ENCODE peak calls at places on chromosomes 16 and 17, in six cellular contexts. E, F, Z, O, B and C are unnamed samples.
A peak's percentile ranks its signal among the peaks of the same experiment; 100 is the strongest.

GRCh38 chr17:55710410-55710809 is 12.3 kb downstream of the TMEM100 start:
- DNase-seq in B (no peak), E (no peak), F (peak; percentile 43), Z (no peak), O (no peak), C (no peak)

GRCh38 chr17:12789075-12789975 is at the start of gene ARHGAP44:
- DNase-seq in O (peak; percentile 22), B (peak; percentile 56), E (peak; percentile 82), Z (peak; percentile 90), F (peak; percentile 63), C (peak; percentile 54)

GRCh38 chr16:79122343-79122742 is 478.2 kb downstream of the MAF start:
- DNase-seq in E (no peak), Z (no peak), B (no peak), F (no peak), O (no peak), C (no peak)

GRCh38 chr16:50394215-50394802 is 25.5 kb upstream of the BRD7 start:
- DNase-seq in E (no peak), B (no peak), F (no peak), Z (no peak), O (no peak), C (no peak)

GRCh38 chr16:68490829-68491575 is 42.7 kb upstream of the SMPD3 start:
- DNase-seq in Z (no peak), E (peak; percentile 74), F (no peak), B (no peak), O (peak; percentile 76), C (no peak)

GRCh38 chr17:56595831-56596740 is 2.6 kb downstream of the NOG start:
- DNase-seq in O (no peak), Z (peak; percentile 59), E (no peak), F (no peak), B (no peak), C (no peak)

GRCh38 chr16:69286941-69287713 is 24.0 kb upstream of the VPS4A start:
- DNase-seq in E (no peak), F (peak; percentile 89), Z (peak; percentile 54), B (no peak), O (no peak), C (peak; percentile 43)

GRCh38 chr17:61587242-61587641 is 3.8 kb downstream of the NACA2 start:
- DNase-seq in Z (no peak), F (no peak), B (no peak), O (no peak), E (no peak), C (no peak)

GRCh38 chr17:45784583-45785372 is 658 bp downstream of the CRHR1 start:
- DNase-seq in B (no peak), Z (peak; percentile 79), F (no peak), E (peak; percentile 27), O (no peak), C (peak; percentile 75)

DNA sequence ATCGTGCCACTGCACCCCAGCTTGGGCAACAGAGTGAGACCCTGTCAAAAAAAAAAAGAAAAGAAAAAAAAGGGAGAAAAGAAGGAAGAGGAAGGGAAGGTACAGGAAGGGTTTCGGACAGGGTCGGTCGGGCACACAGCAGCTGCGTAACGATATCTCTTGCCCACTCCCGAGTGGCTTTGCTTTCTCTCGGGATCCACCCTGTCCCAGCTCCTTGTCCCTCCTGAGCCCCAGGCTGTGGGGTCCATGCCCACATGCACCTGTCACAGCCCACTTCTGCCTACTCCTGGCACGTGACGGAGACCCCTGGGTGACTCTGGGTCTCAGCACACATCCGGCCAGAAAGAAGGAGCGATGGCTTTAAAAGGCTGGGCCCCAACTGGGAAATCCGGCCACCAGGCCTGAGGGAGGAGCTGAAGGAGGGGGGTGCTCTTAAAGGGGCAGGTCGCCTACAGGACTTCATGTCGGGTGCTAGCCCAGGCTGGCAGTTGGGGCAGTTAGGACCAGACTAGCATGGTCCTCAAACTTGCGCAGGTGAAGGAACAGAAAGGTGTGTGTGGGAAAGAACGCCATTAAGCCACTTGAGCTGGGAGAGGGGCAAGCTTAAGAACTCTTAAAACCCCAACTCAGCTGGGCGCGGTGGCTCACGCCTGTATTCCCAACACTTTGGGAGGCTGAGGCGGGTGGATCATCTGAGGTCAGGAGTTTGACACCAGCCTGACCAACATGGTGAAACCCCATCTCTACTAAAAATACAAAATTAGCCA is at the start of gene GHDC:
- DNase-seq in E (peak; percentile 87), F (peak; percentile 76), Z (peak; percentile 78), O (peak; percentile 72), B (peak; percentile 84), C (peak; percentile 83)
- H3K4me3 ChIP-seq in E (peak within 1 kb of the TSS; percentile 57), F (peak within 1 kb of the TSS; percentile 87), Z (peak within 1 kb of the TSS; percentile 39), O (peak within 1 kb of the TSS; percentile 75), B (peak within 1 kb of the TSS; percentile 60), C (peak within 1 kb of the TSS; percentile 81)

GRCh38 chr16:80674884-80675283 is 129.5 kb downstream of the CDYL2 start:
- DNase-seq in B (no peak), O (no peak), F (no peak), Z (no peak), E (no peak), C (no peak)
- TF ChIP-seq CTCF in B (no peak), O (no peak), F (no peak), Z (no peak), E (no peak), C (no peak)

DNA sequence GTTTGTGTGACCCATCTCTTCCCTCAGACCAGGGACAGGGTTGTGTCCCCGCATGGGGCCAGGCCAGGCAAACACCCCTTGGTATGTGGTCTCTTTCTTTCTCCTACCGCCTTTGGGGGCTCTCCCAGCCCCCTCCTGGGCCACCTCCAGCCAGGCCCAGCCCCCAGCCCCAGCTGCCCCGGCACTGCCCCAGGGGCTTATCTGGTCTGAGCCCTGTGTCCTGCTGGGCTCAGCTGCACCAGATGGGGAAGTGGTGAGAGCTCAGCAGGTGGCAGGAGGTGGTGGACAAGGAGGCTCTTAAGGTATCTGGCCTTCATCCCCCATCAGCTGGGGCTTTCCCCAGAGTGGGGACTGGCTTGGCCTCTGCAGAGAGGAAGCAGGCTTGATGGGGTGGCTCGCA is 8.7 kb downstream of the ADAM11 start:
- DNase-seq in O (no peak), Z (peak; percentile 34), B (no peak), E (no peak), F (no peak), C (no peak)
- H3K4me1 ChIP-seq in O (no peaks in the 10 kb centered on the region), Z (peaks cover 13% of the 10 kb centered on the region), B (no peaks in the 10 kb centered on the region), E (no peaks in the 10 kb centered on the region), F (no peaks in the 10 kb centered on the region), C (no peaks in the 10 kb centered on the region)

DNA sequence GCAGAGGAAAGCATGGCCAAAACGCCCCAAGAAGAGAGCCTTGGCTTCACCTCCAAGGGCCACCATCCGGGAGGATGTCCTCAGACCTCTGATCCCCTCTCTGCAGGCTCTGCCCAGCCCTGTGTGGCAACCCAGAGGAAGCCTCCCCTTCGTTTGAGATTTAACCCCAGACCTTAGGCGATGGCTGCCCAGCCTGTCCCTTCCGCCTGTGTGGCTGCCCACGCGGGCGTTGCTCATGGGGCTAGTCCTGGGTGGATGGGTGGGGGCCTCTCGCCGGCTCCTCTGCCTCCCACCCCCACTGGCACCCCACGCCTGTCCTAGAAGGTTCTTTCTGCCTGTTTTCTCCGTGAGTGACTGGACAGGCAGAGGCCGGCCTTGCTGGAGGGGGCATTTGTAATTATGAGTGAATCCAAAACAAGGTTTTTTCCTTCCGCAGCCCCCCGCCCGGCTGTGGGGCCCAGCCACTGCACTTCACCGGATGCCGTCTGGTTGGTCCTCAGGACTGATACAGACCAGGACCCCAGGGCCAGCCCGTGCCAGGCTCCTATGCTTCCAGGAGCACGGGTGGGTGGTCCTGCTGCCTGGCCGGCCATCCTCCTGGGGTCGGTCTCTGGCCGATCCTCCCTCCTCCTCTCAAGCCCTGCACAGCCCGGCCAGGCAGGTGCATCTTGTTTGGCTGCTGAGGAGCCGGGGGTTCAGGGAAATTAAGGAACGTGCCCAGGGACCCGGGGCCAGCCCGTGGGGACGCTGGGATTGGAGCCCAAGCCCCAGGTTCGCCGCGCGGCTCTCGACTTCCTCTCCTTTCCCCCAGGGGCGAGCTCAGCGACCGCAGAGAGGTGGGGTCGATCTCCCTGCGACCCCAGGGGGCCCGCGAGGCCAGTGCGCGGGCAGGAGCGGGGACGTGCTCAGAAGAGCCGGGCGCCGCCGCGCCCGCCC is at the start of gene TMEM235:
- DNase-seq in O (no peak), E (no peak), F (no peak), Z (peak; percentile 63), B (no peak), C (no peak)
- H3K4me3 ChIP-seq in O (no peak within 1 kb of the TSS), E (no peak within 1 kb of the TSS), F (no peak within 1 kb of the TSS), Z (peak within 1 kb of the TSS; percentile 61), B (no peak within 1 kb of the TSS), C (no peak within 1 kb of the TSS)

GRCh38 chr16:27690604-27691003 is 140.7 kb downstream of the KATNIP start:
- DNase-seq in B (no peak), O (no peak), Z (peak; percentile 47), E (peak; percentile 61), F (peak; percentile 11), C (no peak)
- TF ChIP-seq CTCF in B (peak; percentile 16), O (peak; percentile 48), Z (peak; percentile 69), E (peak; percentile 43), F (peak; percentile 47), C (peak; percentile 32)

GRCh38 chr17:79215631-79216030 is 141.0 kb downstream of the ENGASE start:
- DNase-seq in E (no peak), O (no peak), F (no peak), Z (no peak), B (no peak), C (no peak)
- H3K4me1 ChIP-seq in E (no peaks in the 10 kb centered on the region), O (no peaks in the 10 kb centered on the region), F (no peaks in the 10 kb centered on the region), Z (peaks cover 41% of the 10 kb centered on the region), B (no peaks in the 10 kb centered on the region), C (no peaks in the 10 kb centered on the region)

GRCh38 chr16:85129846-85130706 is 17.8 kb upstream of the CIBAR2 start:
- DNase-seq in F (peak; percentile 67), B (no peak), O (peak; percentile 78), E (no peak), Z (no peak), C (no peak)

GRCh38 chr16:85128079-85128837 is 16.0 kb upstream of the CIBAR2 start:
- DNase-seq in B (no peak), F (no peak), E (no peak), O (no peak), Z (no peak), C (no peak)

GRCh38 chr16:85132456-85133289 is 20.4 kb upstream of the CIBAR2 start:
- DNase-seq in E (no peak), Z (no peak), F (no peak), B (no peak), O (no peak), C (no peak)

GRCh38 chr16:85133290-85133599 is 21.0 kb upstream of the CIBAR2 start:
- DNase-seq in Z (no peak), F (no peak), O (no peak), E (no peak), B (no peak), C (no peak)

DNA sequence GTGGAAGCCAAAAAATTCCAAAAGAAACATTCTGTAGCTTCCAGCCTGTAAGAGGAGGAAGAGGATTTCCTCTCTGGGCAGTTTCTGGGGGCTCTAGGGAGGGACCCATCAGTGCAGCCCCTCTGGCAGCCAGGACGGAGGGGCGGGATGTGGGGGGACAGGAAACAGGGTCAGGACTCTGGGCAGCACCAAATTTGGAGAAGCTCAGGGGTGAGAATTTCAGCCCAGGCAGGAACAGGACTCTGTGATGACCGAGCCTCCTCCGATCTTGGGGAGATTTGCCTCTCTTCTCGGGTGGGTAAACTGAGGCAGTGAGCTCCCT is 18.4 kb upstream of the CIBAR2 start:
- DNase-seq in O (no peak), E (no peak), Z (no peak), F (no peak), B (no peak), C (no peak)
- H3K4me3 ChIP-seq in O (no peak overlapping the region), E (no peak overlapping the region), Z (no peak overlapping the region), F (no peak overlapping the region), B (no peak overlapping the region), C (no peak overlapping the region)

GRCh38 chr16:1556254-1556653 is 22.8 kb downstream of the TMEM204 start:
- DNase-seq in B (no peak), F (no peak), O (no peak), Z (no peak), E (no peak), C (no peak)
- TF ChIP-seq CTCF in B (no peak), F (no peak), O (no peak), Z (no peak), E (no peak), C (no peak)